ENCODE peak calls at places on chromosome 3, in nine cellular contexts. X is SW480, Z is heart right ventricle, K is GM10248, Y is AG09309, P is left colon, E is retinal pigment epithelial cell, N is left ventricle myocardium superior, I is activated T-cell treated with anti-CD3 and anti-CD28 coated beads for 1 hour. L is an unnamed sample.

GRCh38 chr3:187025254-187025655 is 94.9 kb downstream of the ST6GAL1 start:
- DNase-seq in X (no peak), Y (no peak), K (peak), P (no peak), I (peak), N (no peak), E (no peak), Z (no peak), L (no peak)

GRCh38 chr3:31105011-31105410 is 210.6 kb upstream of the GADL1 start:
- DNase-seq in I (no peak), P (no peak), Z (no peak), N (no peak), K (no peak), X (no peak), E (no peak), Y (no peak), L (no peak)

GRCh38 chr3:188889070-188889491 is 282.7 kb upstream of the TPRG1 start:
- DNase-seq in I (no peak), N (no peak), X (no peak), K (no peak), Y (no peak), E (no peak), Z (peak), P (no peak), L (no peak)

GRCh38 chr3:172918165-172918564 is 167.6 kb downstream of the ECT2 start:
- DNase-seq in P (no peak), N (no peak), X (no peak), I (no peak), E (no peak), K (no peak), Z (no peak), Y (no peak), L (no peak)

GRCh38 chr3:178238179-178238578 is 298.1 kb upstream of the KCNMB2 start:
- DNase-seq in Z (no peak), K (no peak), E (no peak), N (no peak), P (no peak), I (no peak), Y (no peak), X (no peak), L (peak)

GRCh38 chr3:133535971-133536634 is 37.4 kb upstream of the CDV3 start:
- DNase-seq in N (no peak), X (no peak), Z (peak), E (peak), I (no peak), Y (peak), K (no peak), P (no peak), L (peak)

GRCh38 chr3:136546718-136547117 is 205.5 kb downstream of the STAG1 start:
- DNase-seq in X (no peak), E (no peak), I (no peak), Y (no peak), Z (no peak), P (no peak), N (no peak), K (no peak), L (no peak)

GRCh38 chr3:18349197-18349798 is 75.8 kb downstream of the SATB1 start:
- DNase-seq in E (no peak), Y (no peak), P (no peak), X (no peak), N (no peak), I (no peak), K (no peak), Z (no peak), L (no peak)

GRCh38 chr3:124791639-124792111 is 61.4 kb downstream of the UMPS start:
- DNase-seq in X (no peak), P (peak), Y (peak), I (no peak), K (no peak), E (no peak), N (peak), Z (peak), L (peak)

GRCh38 chr3:54427951-54428871 is 305.9 kb downstream of the CACNA2D3 start:
- DNase-seq in Y (peak), P (peak), I (no peak), Z (peak), K (peak), N (peak), X (peak), E (peak), L (peak)

GRCh38 chr3:100769693-100770092 is 60.4 kb downstream of the TFG start:
- DNase-seq in Y (no peak), X (no peak), N (no peak), I (no peak), P (no peak), Z (no peak), E (no peak), K (no peak), L (no peak)

GRCh38 chr3:73499787-73500186 is 125.0 kb downstream of the PDZRN3 start:
- DNase-seq in X (peak), E (no peak), K (no peak), I (no peak), N (no peak), P (no peak), Z (no peak), Y (no peak), L (peak)

GRCh38 chr3:142448424-142448823 is 587 bp upstream of the XRN1 start:
- DNase-seq in Y (no peak), E (no peak), I (no peak), X (peak), N (no peak), Z (no peak), K (no peak), P (no peak), L (no peak)

GRCh38 chr3:184156522-184156955 is 1.4 kb downstream of the DVL3 start:
- DNase-seq in Z (peak), N (peak), P (peak), Y (no peak), E (no peak), K (peak), X (peak), I (no peak), L (no peak)

GRCh38 chr3:171172070-171172469 is 145.6 kb upstream of the SLC2A2 start:
- DNase-seq in Z (no peak), P (no peak), X (no peak), E (no peak), Y (no peak), N (no peak), K (no peak), I (no peak), L (no peak)

GRCh38 chr3:146589899-146590508 is 15.1 kb downstream of the PLSCR5 start:
- DNase-seq in Z (peak), Y (no peak), X (peak), I (no peak), P (peak), N (no peak), E (no peak), K (peak), L (peak)

GRCh38 chr3:27483117-27484001 is 825 bp downstream of the SLC4A7 start:
- DNase-seq in I (peak), X (peak), Y (peak), Z (peak), E (no peak), N (peak), P (peak), K (peak), L (peak)

GRCh38 chr3:64814360-64814759 is 126.6 kb upstream of the ADAMTS9 start:
- DNase-seq in P (no peak), X (no peak), K (no peak), Z (peak), N (no peak), E (no peak), Y (no peak), I (no peak), L (no peak)

GRCh38 chr3:194606941-194607340 is 26.3 kb downstream of the TMEM44 start:
- DNase-seq in P (no peak), Y (no peak), N (no peak), Z (no peak), I (no peak), E (no peak), K (no peak), X (no peak), L (no peak)

GRCh38 chr3:100100454-100100853 is 13.8 kb downstream of the FILIP1L start:
- DNase-seq in Z (no peak), I (no peak), X (no peak), P (no peak), E (no peak), Y (no peak), K (no peak), N (no peak), L (no peak)

GRCh38 chr3:188164248-188164687 is 10.3 kb downstream of the LPP start:
- DNase-seq in Y (no peak), P (peak), X (peak), K (no peak), N (no peak), E (no peak), I (no peak), Z (no peak), L (peak)

GRCh38 chr3:31980530-31981205 is 394 bp downstream of the OSBPL10 start:
- DNase-seq in X (peak), I (peak), P (peak), E (no peak), N (peak), K (peak), Y (no peak), Z (peak), L (peak)

GRCh38 chr3:22296641-22297040 is 545.6 kb upstream of the ZNF385D start:
- DNase-seq in I (no peak), X (no peak), N (no peak), P (no peak), E (no peak), Z (no peak), K (no peak), Y (no peak), L (peak)

GRCh38 chr3:46690798-46691197 is 2.7 kb downstream of the ALS2CL start:
- DNase-seq in Y (no peak), E (no peak), X (peak), P (peak), I (no peak), N (peak), Z (peak), K (no peak), L (peak)

GRCh38 chr3:194273396-194274310 is 77.5 kb downstream of the CPN2 start:
- DNase-seq in X (no peak), I (no peak), P (no peak), Z (no peak), Y (no peak), K (no peak), N (no peak), E (no peak), L (no peak)

GRCh38 chr3:22894877-22895276 is 308.2 kb upstream of the UBE2E2 start:
- DNase-seq in N (no peak), Y (no peak), I (no peak), E (no peak), K (no peak), Z (no peak), P (no peak), X (no peak), L (no peak)